ENCODE peak calls at places on chromosomes 6 and 20, in seven cellular contexts. N is IMR-90, K is A549, Z is SK-N-SH, S is HepG2, O is K562, I is GM12878. B is an unnamed sample.

GRCh38 chr6:22368794-22369193 is 72.0 kb upstream of the PRL start:
- DNase-seq in N (no peak), K (no peak), Z (no peak), S (no peak), O (no peak), I (no peak), B (no peak)

GRCh38 chr20:33262658-33263065 is 20.4 kb upstream of the BPIFB1 start:
- DNase-seq in N (peak), K (peak), Z (peak), S (peak), O (peak), I (no peak), B (no peak)

GRCh38 chr6:107532707-107533106 is 42.8 kb downstream of the SOBP start:
- DNase-seq in N (no peak), K (no peak), Z (no peak), S (no peak), O (no peak), I (no peak), B (no peak)

GRCh38 chr20:23637282-23638221 is at the start of gene CST3:
- DNase-seq in N (peak), K (peak), Z (peak), S (peak), O (peak), I (no peak), B (no peak)

GRCh38 chr20:3092611-3093379 is 8.3 kb upstream of the AVP start:
- DNase-seq in N (no peak), K (no peak), Z (peak), S (no peak), O (no peak), I (no peak), B (peak)

GRCh38 chr6:73867411-73867810 is 171.4 kb downstream of the CD109 start:
- DNase-seq in N (no peak), K (no peak), Z (no peak), S (no peak), O (no peak), I (no peak), B (no peak)

GRCh38 chr6:34816635-34817301 is 24.9 kb downstream of the BLTP3A start:
- DNase-seq in N (no peak), K (no peak), Z (no peak), S (no peak), O (peak), I (no peak), B (no peak)

GRCh38 chr6:148799647-148800046 is 52.8 kb downstream of the UST start:
- DNase-seq in N (no peak), K (no peak), Z (no peak), S (no peak), O (no peak), I (no peak), B (no peak)

GRCh38 chr20:23114448-23114847 is 28.3 kb upstream of the CD93 start:
- DNase-seq in N (no peak), K (no peak), Z (no peak), S (no peak), O (no peak), I (no peak), B (no peak)

GRCh38 chr6:166258854-166259276 is 49.3 kb downstream of the PRR18 start:
- DNase-seq in N (no peak), K (no peak), Z (no peak), S (no peak), O (no peak), I (no peak), B (no peak)

GRCh38 chr20:60589624-60590023 is 631.4 kb downstream of the CDH26 start:
- DNase-seq in N (peak), K (no peak), Z (no peak), S (no peak), O (peak), I (no peak), B (no peak)

GRCh38 chr20:60581606-60582005 is 623.4 kb downstream of the CDH26 start:
- DNase-seq in N (no peak), K (no peak), Z (no peak), S (no peak), O (no peak), I (no peak), B (no peak)

GRCh38 chr20:60583741-60584140 is 625.5 kb downstream of the CDH26 start:
- DNase-seq in N (no peak), K (no peak), Z (no peak), S (no peak), O (no peak), I (no peak), B (no peak)

GRCh38 chr20:60584221-60584620 is 626.0 kb downstream of the CDH26 start:
- DNase-seq in N (no peak), K (no peak), Z (no peak), S (no peak), O (no peak), I (no peak), B (no peak)

DNA sequence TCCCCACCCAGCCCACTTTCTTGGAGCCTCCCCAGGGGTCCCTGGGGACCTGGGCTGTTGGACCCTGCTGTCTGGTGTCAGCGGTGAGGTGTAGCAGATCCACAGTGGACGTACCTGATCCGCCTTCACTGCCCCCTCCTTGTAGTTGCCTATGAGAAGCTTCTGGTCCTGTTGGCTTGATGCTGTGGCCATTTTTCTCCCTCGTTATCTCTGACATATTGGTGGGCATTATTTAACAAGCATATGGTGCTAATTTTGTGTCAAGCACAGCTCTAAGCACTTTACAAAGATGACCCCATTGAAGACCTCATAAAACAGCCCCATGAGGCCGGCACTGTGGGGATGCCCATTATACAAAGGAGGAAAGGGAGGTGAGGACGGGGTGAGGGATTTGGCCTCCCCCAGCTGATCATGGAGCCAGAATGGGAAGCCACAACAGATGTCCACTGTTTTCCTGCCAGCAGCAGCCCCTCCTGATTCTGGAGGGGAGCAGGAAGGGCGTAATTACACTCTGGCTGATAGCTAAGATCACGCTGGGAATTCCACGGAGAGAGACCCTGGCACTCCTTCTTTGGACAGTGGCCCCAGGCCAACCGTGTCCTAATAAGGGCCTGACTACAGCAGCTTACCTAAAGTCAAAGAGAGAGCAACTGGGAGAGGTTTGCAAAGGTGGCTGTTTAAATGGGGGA is 628.3 kb downstream of the CDH26 start:
- DNase-seq in N (no peak), K (no peak), Z (peak), S (no peak), O (no peak), I (no peak), B (no peak)
- TF ChIP-seq RFX5 in N (no peak), K (no peak), Z (no peak), S (no peak), O (no peak), I (no peak), B (no peak)

GRCh38 chr6:41921712-41921998 is 356 bp downstream of the BYSL start:
- DNase-seq in N (no peak), K (no peak), Z (no peak), S (no peak), O (no peak), I (no peak), B (no peak)
- TF ChIP-seq RAD21 in N (no peak), K (no peak), Z (no peak), S (no peak), O (no peak), I (no peak), B (no peak)

DNA sequence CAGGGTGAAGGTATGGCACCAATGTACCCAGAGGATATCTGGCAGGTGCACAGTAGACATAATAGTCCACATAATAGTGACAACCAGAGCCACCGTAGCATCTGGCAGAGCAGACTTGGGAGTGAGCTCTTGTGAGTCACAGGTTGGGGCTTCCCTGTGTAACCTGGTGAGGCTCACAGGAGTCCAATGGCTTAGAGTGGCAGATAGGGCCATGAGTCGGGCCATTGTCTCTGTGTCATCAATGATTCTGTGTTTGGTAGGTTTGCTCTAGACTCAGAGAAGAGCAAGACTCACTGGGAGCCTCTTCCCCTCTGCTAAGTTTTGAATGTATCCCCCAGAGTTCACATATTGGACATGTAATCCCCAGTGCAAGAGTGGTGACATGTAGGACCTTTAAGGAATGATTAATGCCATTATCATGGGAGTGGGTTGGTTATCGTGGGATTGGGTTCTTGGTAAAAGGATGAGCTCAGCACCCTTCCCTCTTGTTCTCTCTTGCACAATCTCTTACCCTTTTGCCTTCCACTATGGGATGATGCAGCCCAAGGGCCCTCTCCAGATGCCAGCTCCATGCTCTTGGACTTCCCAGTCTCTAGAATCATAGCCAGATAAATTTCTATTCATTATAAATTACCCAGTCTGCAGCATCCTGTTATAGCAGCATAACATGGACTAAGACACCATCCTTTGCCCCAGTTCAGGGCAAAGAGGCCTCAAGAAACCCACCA is 22.6 kb upstream of the SIRPA start:
- DNase-seq in N (no peak), K (no peak), Z (no peak), S (no peak), O (no peak), I (no peak), B (no peak)
- TF ChIP-seq RFX5 in N (no peak), K (no peak), Z (no peak), S (no peak), O (no peak), I (no peak), B (no peak)

GRCh38 chr6:77037439-77037838 is 425.9 kb downstream of the HTR1B start:
- DNase-seq in N (no peak), K (no peak), Z (no peak), S (no peak), O (no peak), I (no peak), B (no peak)

GRCh38 chr6:77038801-77039200 is 424.5 kb downstream of the HTR1B start:
- DNase-seq in N (peak), K (no peak), Z (no peak), S (no peak), O (no peak), I (no peak), B (no peak)

GRCh38 chr6:77036400-77036799 is 426.9 kb downstream of the HTR1B start:
- DNase-seq in N (peak), K (no peak), Z (no peak), S (no peak), O (no peak), I (no peak), B (no peak)

DNA sequence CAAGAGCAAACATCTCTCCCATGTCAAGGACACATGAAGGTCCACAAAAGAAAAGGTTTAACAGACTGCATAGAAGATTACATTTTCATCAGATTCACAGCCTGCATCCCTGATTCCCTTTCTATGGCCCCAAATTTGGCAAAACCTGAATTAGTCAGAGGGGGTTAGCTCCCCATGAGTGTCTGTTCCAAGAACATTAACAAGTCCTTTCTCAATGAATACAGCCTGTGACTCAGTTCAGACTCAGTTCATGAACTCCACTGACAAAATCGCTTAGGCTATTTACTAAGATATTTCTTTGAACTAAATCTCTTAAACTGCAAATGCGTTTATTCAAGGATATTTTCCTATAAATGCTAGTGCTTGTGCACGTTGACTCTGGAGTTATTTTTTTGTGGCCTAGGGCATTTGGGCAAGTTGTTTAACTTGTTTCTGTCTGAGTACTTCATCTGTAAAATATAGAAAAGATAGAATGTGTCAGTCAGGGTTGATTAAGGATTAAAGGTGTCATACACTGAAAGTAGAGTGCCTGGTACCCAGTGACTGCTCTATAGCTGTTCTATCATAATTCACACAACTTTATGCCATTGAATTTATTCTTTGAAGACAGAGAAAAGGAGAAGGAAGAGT is 422.6 kb downstream of the HTR1B start:
- DNase-seq in N (peak), K (no peak), Z (no peak), S (no peak), O (no peak), I (no peak), B (no peak)
- TF ChIP-seq RAD21 in N (no peak), K (no peak), Z (no peak), S (no peak), O (no peak), I (no peak), B (no peak)

DNA sequence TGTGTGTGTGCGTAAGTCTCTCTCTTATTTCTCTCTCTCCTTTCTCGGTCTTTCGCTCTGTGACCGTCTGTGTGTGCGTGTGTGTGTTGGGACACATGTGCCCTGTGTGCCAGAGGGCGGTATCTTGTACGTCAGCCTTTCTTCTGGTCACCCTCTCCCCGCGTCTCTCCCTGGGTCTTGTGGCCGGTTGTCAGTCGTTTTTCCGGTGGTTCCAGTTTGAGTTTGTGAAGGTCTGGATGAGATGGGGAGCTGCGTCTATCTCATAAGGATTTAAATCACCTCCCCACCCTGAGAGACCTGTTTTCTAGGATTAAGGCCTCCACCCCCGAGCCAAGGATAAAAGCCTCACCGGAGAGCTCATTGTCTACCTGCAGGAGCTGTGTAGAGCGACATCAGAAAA is 295.5 kb upstream of the ZNF337 start:
- DNase-seq in N (no peak), K (no peak), Z (no peak), S (no peak), O (no peak), I (no peak), B (no peak)
- TF ChIP-seq RFX5 in N (no peak), K (no peak), Z (no peak), S (no peak), O (no peak), I (no peak), B (no peak)

GRCh38 chr6:130354322-130354721 is 11.5 kb upstream of the TMEM200A start:
- DNase-seq in N (no peak), K (no peak), Z (no peak), S (no peak), O (no peak), I (no peak), B (no peak)

GRCh38 chr6:130359736-130360135 is 6.1 kb upstream of the TMEM200A start:
- DNase-seq in N (no peak), K (no peak), Z (no peak), S (no peak), O (no peak), I (no peak), B (no peak)

GRCh38 chr6:130357436-130357835 is 8.4 kb upstream of the TMEM200A start:
- DNase-seq in N (no peak), K (no peak), Z (no peak), S (no peak), O (no peak), I (no peak), B (no peak)

GRCh38 chr6:130355572-130355971 is 10.2 kb upstream of the TMEM200A start:
- DNase-seq in N (no peak), K (no peak), Z (no peak), S (no peak), O (no peak), I (no peak), B (no peak)
- TF ChIP-seq RAD21 in N (no peak), K (no peak), Z (no peak), S (no peak), O (no peak), I (no peak), B (no peak)

GRCh38 chr6:154410619-154411044 is 54.0 kb upstream of the IPCEF1 start:
- DNase-seq in N (peak), K (peak), Z (no peak), S (peak), O (no peak), I (no peak), B (no peak)
- TF ChIP-seq RFX5 in N (no peak), K (no peak), Z (no peak), S (no peak), O (no peak), I (no peak), B (no peak)

DNA sequence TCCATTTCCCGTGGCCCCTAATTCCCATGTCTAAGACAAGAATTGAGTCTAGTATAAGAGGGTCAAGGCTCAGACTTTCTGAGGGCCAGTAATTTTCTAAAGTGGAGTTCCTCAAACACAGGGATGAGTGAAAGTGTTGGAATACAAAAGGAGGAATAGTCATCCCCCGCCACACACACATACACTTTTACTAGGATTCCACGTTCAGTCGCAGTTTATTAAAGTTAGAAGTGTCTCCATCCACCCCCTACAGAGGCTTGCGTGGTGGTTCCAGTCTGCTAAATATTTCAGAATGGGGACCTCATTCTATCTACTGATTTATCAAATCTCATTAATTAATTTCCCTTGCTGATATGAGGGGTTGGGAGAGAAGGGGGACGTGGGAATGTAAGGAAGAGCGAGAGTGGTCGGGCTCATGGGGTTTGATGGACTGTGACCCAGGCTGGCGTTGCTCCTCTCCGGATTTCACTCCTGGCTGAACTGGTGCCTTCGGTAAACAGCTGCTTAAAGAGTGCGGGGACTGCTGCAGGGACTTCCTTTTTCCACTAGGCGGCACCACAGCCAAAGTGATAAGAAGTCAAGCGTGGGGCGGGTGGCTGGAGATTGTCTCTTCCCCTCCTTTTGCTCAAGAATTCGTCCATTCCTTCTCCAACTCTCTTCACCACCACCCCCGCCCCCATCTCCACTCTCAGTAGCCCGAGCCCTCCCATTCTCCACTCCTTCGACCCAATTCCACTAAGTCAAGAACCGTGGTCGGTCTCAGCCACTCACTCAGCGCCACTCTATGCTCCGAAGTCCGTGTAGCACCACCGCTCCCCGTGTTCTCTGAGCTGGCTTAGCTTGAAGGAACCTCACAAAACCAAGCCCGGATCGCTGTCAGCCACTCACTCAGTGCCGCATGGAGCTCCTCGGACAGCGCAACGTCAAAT is 9.9 kb downstream of the TRIM31 start:
- DNase-seq in N (peak), K (peak), Z (peak), S (peak), O (peak), I (peak), B (no peak)
- TF ChIP-seq RAD21 in N (peak), K (peak), Z (peak), S (peak), O (peak), I (peak), B (peak)

GRCh38 chr6:49911252-49911651 is 44.9 kb upstream of the CRISP1 start:
- DNase-seq in N (no peak), K (no peak), Z (no peak), S (no peak), O (no peak), I (no peak), B (no peak)
- TF ChIP-seq RFX5 in N (no peak), K (no peak), Z (no peak), S (no peak), O (no peak), I (no peak), B (no peak)

B was measured in H1.